ENCODE peak calls at places on chromosomes 1 and 21, in six cellular contexts. Q is right cardiac atrium, V is H7, X is IMR-90, Z is SJCRH30, D is testis. L is an unnamed sample.

GRCh38 chr1:151502859-151503509 is 8.2 kb upstream of the CGN start:
- DNase-seq in Q (no peak), V (no peak), X (no peak), Z (no peak), D (no peak), L (no peak)

GRCh38 chr1:81681570-81681969 is 119.2 kb upstream of the ADGRL2 start:
- DNase-seq in Q (no peak), V (no peak), X (peak), Z (no peak), D (no peak), L (peak)

GRCh38 chr1:232599178-232600041 is 30.5 kb downstream of the SIPA1L2 start:
- DNase-seq in Q (no peak), V (no peak), X (peak), Z (peak), D (no peak), L (no peak)

GRCh38 chr1:97632075-97632474 is 288.8 kb downstream of the DPYD start:
- DNase-seq in Q (no peak), V (no peak), X (peak), Z (peak), D (no peak), L (peak)

GRCh38 chr1:56566040-56566774 is 13.2 kb downstream of the PLPP3 start:
- DNase-seq in Q (no peak), V (no peak), X (no peak), Z (no peak), D (no peak), L (no peak)

GRCh38 chr1:242703467-242703866 is 179.0 kb upstream of the PLD5 start:
- DNase-seq in Q (no peak), V (no peak), X (no peak), Z (no peak), D (no peak), L (no peak)

GRCh38 chr1:172680733-172681275 is 21.9 kb downstream of the FASLG start:
- DNase-seq in Q (no peak), V (no peak), X (no peak), Z (no peak), D (no peak), L (no peak)

GRCh38 chr1:114467491-114467890 is 43.5 kb downstream of the TRIM33 start:
- DNase-seq in Q (no peak), V (no peak), X (no peak), Z (no peak), D (no peak), L (no peak)

GRCh38 chr1:12339410-12339809 is 109.6 kb downstream of the VPS13D start:
- DNase-seq in Q (no peak), V (peak), X (no peak), Z (no peak), D (no peak), L (no peak)

GRCh38 chr1:3641046-3641760 is 8.7 kb downstream of the WRAP73 start:
- DNase-seq in Q (no peak), V (no peak), X (no peak), Z (no peak), D (no peak), L (no peak)

GRCh38 chr1:184533049-184533448 is 146.2 kb downstream of the C1orf21 start:
- DNase-seq in Q (no peak), V (no peak), X (no peak), Z (no peak), D (no peak), L (no peak)

GRCh38 chr1:10796029-10796944 is at the start of gene CASZ1:
- DNase-seq in Q (peak), V (peak), X (peak), Z (peak), D (peak), L (peak)

GRCh38 chr21:38712076-38712475 is 93.7 kb upstream of the ETS2 start:
- DNase-seq in Q (no peak), V (peak), X (peak), Z (no peak), D (peak), L (peak)

GRCh38 chr1:108107658-108108057 is 92.5 kb downstream of the SLC25A24 start:
- DNase-seq in Q (no peak), V (no peak), X (peak), Z (no peak), D (no peak), L (peak)

GRCh38 chr1:115654125-115654524 is 12.4 kb downstream of the VANGL1 start:
- DNase-seq in Q (no peak), V (no peak), X (no peak), Z (no peak), D (no peak), L (no peak)

GRCh38 chr1:30908446-30908885 is at the start of gene SDC3:
- DNase-seq in Q (no peak), V (peak), X (no peak), Z (peak), D (no peak), L (peak)

GRCh38 chr21:43917515-43918384 is 52.7 kb downstream of the AGPAT3 start:
- DNase-seq in Q (no peak), V (peak), X (no peak), Z (no peak), D (no peak), L (no peak)
- H3K4me3 ChIP-seq in Q (no peak), V (no peak), X (no peak), Z (no peak), D (no peak), L (no peak)

DNA sequence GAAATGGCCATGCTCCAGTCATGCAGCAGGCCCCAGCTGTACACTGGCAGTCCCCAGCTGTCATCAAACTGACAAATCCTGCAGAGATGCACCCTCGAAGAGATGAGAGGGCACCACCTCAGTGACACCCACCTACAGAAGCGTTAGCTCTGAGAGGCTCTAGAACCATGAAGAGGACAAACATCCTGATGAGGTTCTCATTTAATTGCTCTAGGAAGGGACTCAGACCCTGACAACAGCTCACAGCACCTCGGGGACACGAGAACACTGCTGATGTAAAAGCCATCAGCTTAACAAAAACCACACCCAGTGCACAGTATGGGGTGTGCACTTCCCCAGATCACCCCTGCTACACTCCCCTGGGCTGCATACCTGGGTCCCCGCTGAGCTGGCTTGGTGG is 3.4 kb downstream of the ZNF496 start:
- DNase-seq in Q (no peak), V (no peak), X (no peak), Z (no peak), D (no peak), L (no peak)
- H3K4me3 ChIP-seq in Q (no peak), V (no peak), X (no peak), Z (no peak), D (no peak), L (no peak)

GRCh38 chr1:156160000-156160743 is 6.8 kb downstream of the SEMA4A start:
- DNase-seq in Q (peak), V (no peak), X (no peak), Z (peak), D (peak), L (peak)
- H3K4me3 ChIP-seq in Q (peak), V (peak), X (no peak), Z (peak), D (peak), L (no peak)

DNA sequence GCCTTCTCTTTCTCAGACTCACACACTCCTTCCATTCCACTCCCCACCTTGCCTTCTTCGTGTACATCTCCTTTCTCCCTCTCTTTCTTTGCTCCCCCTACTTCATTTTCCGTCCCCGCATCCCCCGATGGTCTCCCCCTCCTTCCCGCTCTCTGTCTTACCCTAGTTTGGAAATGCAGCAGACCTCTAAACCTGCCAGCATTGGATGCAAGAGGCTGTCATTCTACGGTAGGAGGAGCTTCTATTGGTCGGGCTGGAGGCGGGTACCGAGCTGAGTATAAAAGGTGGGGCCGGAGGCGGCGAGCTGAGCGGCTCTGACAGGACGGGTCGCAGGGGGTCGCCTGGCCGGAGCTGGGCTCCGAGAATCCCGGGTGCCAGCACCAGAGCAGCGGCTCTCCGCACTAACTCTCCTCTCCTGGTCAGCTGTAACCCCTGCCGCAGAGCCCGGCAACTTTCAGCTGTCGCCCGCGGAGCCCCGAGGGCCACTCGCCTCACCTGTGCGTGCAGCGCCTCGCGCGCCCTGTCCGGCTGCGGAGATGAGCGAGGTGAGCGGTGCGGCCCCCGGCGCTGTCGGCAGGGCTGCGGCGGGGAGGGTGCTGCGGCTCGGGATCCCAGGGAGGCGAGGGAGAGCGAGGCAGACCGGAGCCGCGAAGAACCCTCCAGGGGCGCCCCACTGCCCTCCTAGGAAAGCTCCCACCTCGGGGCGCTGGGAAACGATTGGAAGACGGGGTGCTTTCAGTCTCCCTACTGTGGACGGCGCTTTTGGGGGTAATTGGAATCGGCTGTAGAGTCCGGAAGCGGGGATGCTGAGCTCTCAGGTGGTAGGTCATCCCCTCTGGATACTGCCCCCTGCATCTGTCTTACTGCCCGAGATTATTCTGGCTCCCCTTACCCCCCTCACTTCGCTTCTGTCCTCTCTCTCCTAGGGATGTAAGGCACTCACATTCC is at the start of gene PCP4L1:
- DNase-seq in Q (peak), V (peak), X (peak), Z (no peak), D (peak), L (peak)
- H3K4me3 ChIP-seq in Q (peak), V (peak), X (peak), Z (no peak), D (peak), L (peak)

L was measured in fibroblast of pulmonary artery.